ENCODE peak calls at places on chromosomes 5 and 9, in eight cellular contexts. E is neural progenitor cell; O is mesenchymal stem cell; T is AG10803; Y is heart right ventricle; F is aorta; J is SJSA1; W is CD8-positive, alpha-beta memory T cell. S is an unnamed sample.
A peak's percentile ranks its signal among the peaks of the same experiment; 100 is the strongest.

GRCh38 chr5:133396724-133397123 is 215.6 kb downstream of the FSTL4 start:
- DNase-seq in J (no peak), E (no peak), W (no peak), O (no peak), T (no peak), F (no peak), Y (no peak), S (no peak)

GRCh38 chr5:159444441-159445082 is 114.3 kb upstream of the IL12B start:
- DNase-seq in F (no peak), O (peak; percentile 70), E (peak; percentile 57), J (no peak), W (no peak), Y (no peak), T (peak; percentile 72), S (no peak)

GRCh38 chr9:16328349-16328748 is 542.1 kb downstream of the BNC2 start:
- DNase-seq in F (no peak), J (no peak), T (peak; percentile 18), W (no peak), Y (no peak), O (no peak), E (no peak), S (no peak)

GRCh38 chr5:58490397-58491072 is 700 bp upstream of the GAPT start:
- DNase-seq in O (no peak), Y (no peak), W (no peak), J (no peak), F (no peak), T (no peak), E (peak; percentile 3), S (no peak)

GRCh38 chr5:34652466-34652865 is 3.7 kb upstream of the RAI14 start:
- DNase-seq in T (no peak), O (no peak), Y (no peak), E (no peak), J (no peak), W (no peak), F (no peak), S (no peak)

GRCh38 chr5:163565931-163566608 is 60.7 kb downstream of the MAT2B start:
- DNase-seq in W (peak; percentile 50), E (peak; percentile 65), T (peak; percentile 28), F (peak; percentile 74), J (no peak), Y (no peak), O (peak; percentile 41), S (no peak)

GRCh38 chr5:141637693-141638419 is 1.1 kb downstream of the RELL2 start:
- DNase-seq in T (peak; percentile 34), Y (peak; percentile 62), J (peak; percentile 83), E (peak; percentile 94), F (peak; percentile 88), O (peak; percentile 53), W (peak; percentile 79), S (no peak)

GRCh38 chr5:2686296-2686695 is 65.2 kb downstream of the IRX2 start:
- DNase-seq in W (no peak), E (peak; percentile 28), T (no peak), O (no peak), F (no peak), J (no peak), Y (no peak), S (no peak)

GRCh38 chr5:1887400-1888360 is 5.0 kb upstream of the IRX4 start:
- DNase-seq in W (peak; percentile 30), T (no peak), Y (no peak), F (peak; percentile 49), J (no peak), E (peak; percentile 40), O (no peak), S (no peak)

GRCh38 chr9:35516481-35516880 is 26.6 kb downstream of the RUSC2 start:
- DNase-seq in E (peak; percentile 18), W (no peak), J (peak; percentile 73), O (peak; percentile 75), F (no peak), T (peak; percentile 89), Y (no peak), S (no peak)

GRCh38 chr5:61053937-61054336 is 108.3 kb downstream of the SMIM15 start:
- DNase-seq in Y (no peak), T (no peak), E (no peak), F (no peak), W (no peak), J (no peak), O (peak; percentile 32), S (no peak)

GRCh38 chr9:82255533-82255932 is 267.0 kb downstream of the SPATA31D1 start:
- DNase-seq in Y (no peak), O (no peak), W (no peak), E (no peak), T (no peak), J (no peak), F (no peak), S (no peak)

GRCh38 chr5:147558826-147559225 is 49.0 kb upstream of the DPYSL3 start:
- DNase-seq in Y (peak; percentile 35), W (no peak), T (peak; percentile 82), E (peak; percentile 80), F (peak; percentile 86), J (peak; percentile 88), O (peak; percentile 84), S (no peak)

GRCh38 chr5:56314536-56314935 is 81.4 kb upstream of the ANKRD55 start:
- DNase-seq in Y (peak; percentile 38), W (no peak), J (no peak), E (peak; percentile 12), O (no peak), F (peak; percentile 79), T (no peak), S (no peak)

GRCh38 chr5:165928971-165929370 is 2362.5 kb upstream of the WWC1 start:
- DNase-seq in Y (no peak), F (no peak), J (no peak), E (no peak), O (no peak), T (no peak), W (no peak), S (no peak)

GRCh38 chr5:19314840-19315239 is 673.2 kb downstream of the CDH18 start:
- DNase-seq in W (no peak), T (no peak), E (no peak), J (no peak), F (no peak), Y (no peak), O (peak; percentile 38), S (peak; percentile 34)

GRCh38 chr5:80369521-80369920 is 38.3 kb upstream of the ZFYVE16 start:
- DNase-seq in F (no peak), W (no peak), O (no peak), Y (no peak), J (no peak), T (no peak), E (no peak), S (peak; percentile 83)
- H3K4me3 ChIP-seq in F (no peak overlapping the region), W (no peak overlapping the region), O (no peak overlapping the region), Y (no peak overlapping the region), J (no peak overlapping the region), T (no peak overlapping the region), E (no peak overlapping the region), S (no peak overlapping the region)

GRCh38 chr5:171249460-171249859 is 59.6 kb upstream of the TLX3 start:
- DNase-seq in J (no peak), W (no peak), O (no peak), T (no peak), Y (no peak), F (no peak), E (no peak), S (no peak)
- H3K4me3 ChIP-seq in J (no peak overlapping the region), W (no peak overlapping the region), O (no peak overlapping the region), T (no peak overlapping the region), Y (no peak overlapping the region), F (no peak overlapping the region), E (no peak overlapping the region), S (no peak overlapping the region)

DNA sequence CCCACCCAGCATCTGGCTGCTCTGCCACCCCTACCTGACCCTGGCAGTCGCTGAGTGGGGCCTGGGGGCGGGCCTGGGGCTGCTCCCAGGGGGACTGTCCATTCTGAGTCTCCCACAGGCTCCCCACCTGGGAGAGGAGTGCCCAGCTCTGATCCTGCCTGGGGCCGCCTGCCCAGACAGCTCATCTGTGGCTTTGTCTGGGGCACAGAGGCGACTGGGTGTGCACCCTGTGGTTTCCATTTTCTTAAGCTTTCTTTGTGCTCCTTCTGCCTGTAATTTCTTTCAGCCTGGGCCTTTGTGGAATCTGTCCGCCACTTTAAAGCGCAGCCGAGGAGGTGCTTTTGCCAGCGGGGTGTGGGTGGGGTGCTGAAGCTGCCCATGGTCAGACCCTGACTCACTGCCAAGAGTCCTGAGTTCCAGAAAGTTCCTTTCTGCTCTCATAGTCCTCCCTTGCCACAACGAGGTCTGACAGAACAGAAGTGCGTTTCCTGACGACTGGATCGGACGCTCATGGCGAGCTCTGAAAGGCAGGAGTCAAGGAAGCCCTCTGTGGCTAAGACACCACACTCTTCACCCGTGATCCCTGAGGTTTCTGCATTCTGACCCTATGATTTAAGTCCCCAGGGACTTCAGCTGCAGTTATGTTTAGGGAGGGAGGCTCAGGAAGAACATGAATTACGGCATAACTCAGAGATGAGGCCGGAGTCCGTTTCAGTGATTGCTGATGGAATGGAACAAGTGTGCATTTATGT is 225.0 kb downstream of the FANCC start:
- DNase-seq in W (no peak), T (peak; percentile 69), F (peak; percentile 81), Y (no peak), E (peak; percentile 87), O (peak; percentile 92), J (peak; percentile 93), S (peak; percentile 79)
- H3K4me3 ChIP-seq in W (no peak overlapping the region), T (no peak overlapping the region), F (no peak overlapping the region), Y (no peak overlapping the region), E (no peak overlapping the region), O (no peak overlapping the region), J (no peak overlapping the region), S (no peak overlapping the region)

GRCh38 chr5:98516701-98517100 is 256.8 kb upstream of the RGMB start:
- DNase-seq in T (no peak), J (no peak), O (no peak), Y (no peak), E (no peak), W (no peak), F (no peak), S (no peak)

GRCh38 chr5:98517559-98517958 is 255.9 kb upstream of the RGMB start:
- DNase-seq in E (no peak), F (no peak), T (no peak), J (no peak), Y (no peak), W (no peak), O (no peak), S (no peak)

GRCh38 chr5:98519530-98519929 is 253.9 kb upstream of the RGMB start:
- DNase-seq in E (no peak), T (peak; percentile 43), W (no peak), F (no peak), J (no peak), O (no peak), Y (no peak), S (no peak)

GRCh38 chr5:98518754-98519153 is 254.7 kb upstream of the RGMB start:
- DNase-seq in W (no peak), E (no peak), T (no peak), Y (no peak), J (no peak), F (no peak), O (no peak), S (no peak)

DNA sequence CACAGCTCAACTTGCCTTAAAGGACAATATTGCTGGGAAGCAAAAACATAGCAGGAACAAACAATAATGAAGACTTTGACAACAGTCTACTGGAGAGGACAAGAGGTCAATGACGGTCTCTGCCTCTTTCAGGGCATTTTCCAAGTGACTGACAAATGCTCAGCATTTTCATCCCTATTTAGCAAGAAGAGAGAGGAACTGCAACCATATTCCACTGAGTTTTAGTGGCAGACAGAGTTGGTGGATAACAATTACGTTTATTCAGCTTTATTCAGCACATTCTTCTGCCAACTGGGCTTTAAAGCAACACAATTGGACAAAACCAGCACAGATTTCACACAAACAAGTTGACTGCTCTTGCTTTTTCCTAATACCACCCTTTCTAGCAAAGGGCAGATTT is 255.5 kb upstream of the RGMB start:
- DNase-seq in T (no peak), F (no peak), J (no peak), O (no peak), W (no peak), E (no peak), Y (no peak), S (no peak)
- H3K4me3 ChIP-seq in T (no peak overlapping the region), F (no peak overlapping the region), J (no peak overlapping the region), O (no peak overlapping the region), W (no peak overlapping the region), E (no peak overlapping the region), Y (no peak overlapping the region), S (no peak overlapping the region)

GRCh38 chr5:6634327-6634713 is 1.1 kb downstream of the SRD5A1 start:
- DNase-seq in J (no peak), Y (no peak), T (peak; percentile 12), W (no peak), E (peak; percentile 21), F (no peak), O (peak; percentile 21), S (no peak)
- H3K4me3 ChIP-seq in J (peak overlapping the region; percentile 88), Y (peak overlapping the region; percentile 99), T (peak overlapping the region; percentile 93), W (no peak overlapping the region), E (peak overlapping the region; percentile 71), F (no peak overlapping the region), O (peak overlapping the region; percentile 91), S (peak overlapping the region; percentile 92)